ENCODE peak calls at places on chromosomes 5 and 9, in six cellular contexts. E is HepG2, D is transverse colon, G is stomach, H is prostate gland, X is SK-N-SH. C is an unnamed sample.
A peak's percentile ranks its signal among the peaks of the same experiment; 100 is the strongest.

GRCh38 chr9:134350416-134350994 is 24.2 kb downstream of the RXRA start:
- DNase-seq in D (no peak), G (no peak), X (peak; percentile 70), E (no peak), H (no peak), C (no peak)

GRCh38 chr5:179619776-179620175 is 3.7 kb downstream of the HNRNPH1 start:
- DNase-seq in D (no peak), H (no peak), X (no peak), G (no peak), E (no peak), C (no peak)

GRCh38 chr5:132663771-132664695 is 6.1 kb downstream of the IL13 start:
- DNase-seq in D (no peak), H (no peak), X (no peak), G (peak; percentile 16), E (no peak), C (peak; percentile 49)

GRCh38 chr5:37984300-37984699 is 144.5 kb upstream of the GDNF start:
- DNase-seq in G (no peak), E (no peak), H (no peak), X (no peak), D (no peak), C (no peak)

GRCh38 chr5:6773342-6774035 is 60.3 kb downstream of the TENT4A start:
- DNase-seq in H (no peak), E (no peak), G (no peak), X (peak; percentile 69), D (no peak), C (peak; percentile 33)

GRCh38 chr5:38551020-38552017 is 5.1 kb downstream of the LIFR start:
- DNase-seq in E (peak; percentile 59), X (peak; percentile 52), H (no peak), D (no peak), G (no peak), C (no peak)

GRCh38 chr9:91495450-91495849 is 71.8 kb upstream of the NFIL3 start:
- DNase-seq in H (no peak), E (no peak), G (no peak), D (no peak), X (no peak), C (no peak)

GRCh38 chr5:107806271-107806670 is 135.5 kb upstream of the EFNA5 start:
- DNase-seq in E (no peak), G (no peak), H (no peak), X (no peak), D (no peak), C (no peak)

DNA sequence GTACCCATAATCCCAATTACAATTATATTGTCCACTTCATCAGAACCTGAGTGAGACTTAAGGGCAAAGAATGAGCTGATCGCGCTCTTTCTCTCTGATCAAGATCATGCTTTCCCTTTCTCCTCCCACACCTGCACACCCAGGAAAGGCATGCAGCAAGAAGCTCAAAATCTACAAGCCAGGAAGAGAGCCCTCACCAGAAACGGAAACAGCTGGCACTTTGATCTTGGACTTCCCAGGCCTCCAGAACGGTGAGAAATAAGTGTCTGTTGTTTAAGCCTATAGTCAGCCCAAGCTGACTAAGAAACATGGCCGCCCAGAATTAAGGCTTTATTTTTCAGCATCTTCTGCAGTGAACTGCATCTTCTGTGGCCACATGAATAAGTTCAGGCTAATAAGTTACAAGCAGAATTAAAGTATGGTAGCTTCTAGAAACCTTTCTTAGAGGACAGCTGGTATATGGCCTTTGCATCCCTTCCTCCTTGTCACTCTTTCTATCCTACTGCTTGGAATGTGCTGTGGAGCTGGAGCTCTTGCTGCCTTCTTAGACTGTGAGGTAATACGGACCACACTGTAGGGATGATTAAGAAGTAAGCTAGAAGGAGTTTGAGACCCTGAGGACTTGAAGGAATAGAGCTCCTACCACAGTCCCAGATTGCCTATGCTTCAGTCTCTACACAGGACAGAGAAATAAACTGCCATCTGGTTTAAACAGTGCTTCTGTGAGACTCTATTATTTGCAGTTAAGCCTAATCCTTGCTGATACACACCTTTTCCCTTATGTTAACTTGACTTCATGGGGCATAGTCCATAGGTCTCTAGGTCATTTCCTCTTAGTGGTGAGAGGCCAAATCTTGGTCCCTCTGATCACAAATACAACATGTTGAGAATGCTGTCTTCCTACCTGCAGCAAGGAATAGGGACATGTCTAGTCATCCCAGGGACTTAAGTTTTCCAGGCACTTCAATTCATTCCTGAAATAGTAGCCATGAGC is 17.2 kb downstream of the OR2S2 start:
- DNase-seq in G (no peak), D (no peak), X (no peak), H (no peak), E (no peak), C (no peak)
- H3K27ac ChIP-seq in G (peak overlapping the region; percentile 17), D (peak overlapping the region; percentile 5), X (no peak overlapping the region), H (no peak overlapping the region), E (no peak overlapping the region), C (no peak overlapping the region)

GRCh38 chr9:14314929-14315753 is 1.2 kb upstream of the NFIB start:
- DNase-seq in H (peak; percentile 94), D (peak; percentile 91), E (peak; percentile 38), G (peak; percentile 96), X (peak; percentile 91), C (peak; percentile 94)
- TF ChIP-seq POLR2AphosphoS5 in H (peak; percentile 63), D (peak; percentile 43), E (no peak), G (peak; percentile 47), X (peak; percentile 52), C (peak; percentile 8)

GRCh38 chr5:31909073-31909472 is 265.0 kb downstream of the GOLPH3 start:
- DNase-seq in G (no peak), X (no peak), E (no peak), H (no peak), D (no peak), C (no peak)

GRCh38 chr5:31911291-31912265 is 262.5 kb downstream of the GOLPH3 start:
- DNase-seq in H (no peak), G (no peak), X (no peak), E (no peak), D (no peak), C (no peak)

GRCh38 chr5:31918739-31919138 is 255.4 kb downstream of the GOLPH3 start:
- DNase-seq in E (no peak), H (no peak), X (peak; percentile 47), G (no peak), D (no peak), C (no peak)

GRCh38 chr5:31916327-31916726 is 257.8 kb downstream of the GOLPH3 start:
- DNase-seq in X (no peak), G (no peak), E (no peak), D (no peak), H (peak; percentile 68), C (peak; percentile 65)

DNA sequence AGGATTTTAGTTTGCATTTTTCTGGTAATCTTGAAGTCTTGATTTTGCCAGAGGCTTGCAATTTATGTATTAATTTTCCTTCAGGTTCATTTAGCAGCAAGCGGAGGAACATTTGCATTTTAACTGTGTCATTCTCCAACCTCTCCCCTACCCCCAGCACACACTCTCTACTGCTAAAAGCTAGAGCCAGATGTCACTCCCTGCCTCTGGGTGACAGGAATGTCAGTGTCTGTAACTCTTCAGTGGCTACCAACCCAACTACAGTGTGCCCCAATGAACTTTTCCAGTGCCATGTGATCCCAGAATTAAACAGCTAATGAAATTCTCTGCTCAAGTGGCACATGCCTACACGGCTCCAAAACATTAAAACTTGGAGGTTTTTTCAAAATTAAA is 260.3 kb downstream of the GOLPH3 start:
- DNase-seq in D (no peak), X (peak; percentile 40), E (no peak), G (no peak), H (no peak), C (no peak)
- H3K27ac ChIP-seq in D (no peak overlapping the region), X (no peak overlapping the region), E (no peak overlapping the region), G (no peak overlapping the region), H (no peak overlapping the region), C (no peak overlapping the region)

DNA sequence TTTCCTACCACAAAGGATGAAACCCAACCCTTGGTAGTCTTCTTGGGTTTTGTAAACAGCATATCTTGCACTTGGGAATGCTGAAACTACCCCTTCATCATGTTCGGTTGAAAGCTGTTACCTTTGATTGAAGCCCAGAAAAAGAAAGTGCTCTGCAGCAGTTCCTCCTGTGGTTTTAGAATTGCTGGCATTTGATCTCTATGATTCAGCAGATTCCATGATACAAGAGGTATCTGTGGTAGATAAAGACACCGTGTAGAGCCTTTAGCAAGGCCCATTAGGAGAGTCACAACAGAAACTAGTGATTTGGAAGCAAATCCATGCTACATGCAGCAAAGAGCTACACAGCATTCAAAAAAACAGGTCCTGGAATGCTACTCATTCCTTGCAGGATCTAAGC is 557.0 kb downstream of the TLE1 start:
- DNase-seq in E (no peak), G (no peak), D (no peak), H (no peak), X (no peak), C (no peak)
- TF ChIP-seq POLR2AphosphoS5 in E (no peak), G (no peak), D (no peak), H (no peak), X (no peak), C (no peak)